ENCODE peak calls at places on chromosome 13, in four cellular contexts. Z is stimulated activated CD4-positive, alpha-beta T cell treated with anti-CD3 and anti-CD28 coated beads, Interleukin-2, amount 100 ng/mL, for 48 hours; N is SK-MEL-5; Y is PC-3. K is an unnamed sample.

GRCh38 chr13:66087149-66087780 is 1142.9 kb downstream of the PCDH9 start:
- DNase-seq in Y (no peak), Z (no peak), N (no peak), K (peak; percentile 23)

GRCh38 chr13:94595006-94595942 is 678 bp downstream of the TGDS start:
- DNase-seq in N (peak; percentile 32), Z (no peak), Y (peak; percentile 12), K (peak; percentile 23)

GRCh38 chr13:114234266-114234644 is 442 bp upstream of the CDC16 start:
- DNase-seq in N (no peak), Y (no peak), Z (no peak), K (peak; percentile 4)

GRCh38 chr13:65789815-65790214 is 1440.3 kb downstream of the PCDH9 start:
- DNase-seq in Z (no peak), Y (peak; percentile 35), N (peak; percentile 6), K (no peak)

GRCh38 chr13:48000559-48001126 is 430 bp downstream of the SUCLA2 start:
- DNase-seq in Z (peak; percentile 5), N (peak; percentile 10), Y (peak; percentile 6), K (peak; percentile 24)

GRCh38 chr13:43489168-43489730 is 297.5 kb downstream of the ENOX1 start:
- DNase-seq in Y (no peak), Z (no peak), N (no peak), K (no peak)

GRCh38 chr13:75196112-75196855 is 285.7 kb downstream of the TBC1D4 start:
- DNase-seq in N (peak; percentile 5), Y (no peak), Z (no peak), K (no peak)

GRCh38 chr13:33721719-33722118 is 96.2 kb upstream of the RFC3 start:
- DNase-seq in Z (no peak), Y (no peak), N (peak; percentile 93), K (peak; percentile 80)

GRCh38 chr13:28716511-28716910 is 2.3 kb downstream of the SLC46A3 start:
- DNase-seq in Y (peak; percentile 79), Z (no peak), N (peak; percentile 50), K (peak; percentile 92)

GRCh38 chr13:45300190-45300985 is 40.6 kb downstream of the TPT1 start:
- DNase-seq in Z (no peak), Y (no peak), N (no peak), K (no peak)

GRCh38 chr13:32391101-32391620 is 36.8 kb downstream of the N4BP2L1 start:
- DNase-seq in Y (no peak), Z (no peak), N (no peak), K (no peak)

GRCh38 chr13:74871671-74872070 is 610.3 kb downstream of the TBC1D4 start:
- DNase-seq in N (no peak), Z (no peak), Y (peak; percentile 91), K (no peak)

GRCh38 chr13:108987488-108987887 is 358.1 kb downstream of the MYO16 start:
- DNase-seq in Y (no peak), Z (no peak), N (peak; percentile 98), K (no peak)

GRCh38 chr13:66430266-66430665 is 799.9 kb downstream of the PCDH9 start:
- DNase-seq in N (no peak), Z (no peak), Y (no peak), K (no peak)

GRCh38 chr13:112181336-112182051 is 114.5 kb downstream of the SOX1 start:
- DNase-seq in Y (no peak), N (no peak), Z (no peak), K (no peak)

GRCh38 chr13:97211986-97212385 is 10.1 kb upstream of the MBNL2 start:
- DNase-seq in Y (no peak), N (peak; percentile 74), Z (no peak), K (no peak)

GRCh38 chr13:36395280-36395679 is 37.0 kb upstream of the CCNA1 start:
- DNase-seq in Y (peak; percentile 44), Z (no peak), N (peak; percentile 68), K (peak; percentile 68)

GRCh38 chr13:40508767-40509342 is 157.6 kb downstream of the FOXO1 start:
- DNase-seq in Y (no peak), Z (no peak), N (no peak), K (no peak)

GRCh38 chr13:21675095-21676007 is 4.5 kb downstream of the FGF9 start:
- DNase-seq in Y (no peak), Z (no peak), N (no peak), K (peak; percentile 23)

GRCh38 chr13:40230833-40231266 is 435.6 kb downstream of the FOXO1 start:
- DNase-seq in Y (peak; percentile 6), N (no peak), Z (no peak), K (no peak)

GRCh38 chr13:91652389-91652788 is 254.0 kb downstream of the GPC5 start:
- DNase-seq in N (peak; percentile 19), Y (no peak), Z (no peak), K (no peak)

GRCh38 chr13:68816715-68817114 is 1290.9 kb upstream of the ATXN8OS start:
- DNase-seq in Z (no peak), N (peak; percentile 49), Y (no peak), K (no peak)

GRCh38 chr13:64154514-64154913 is 2738.9 kb upstream of the PCDH20 start:
- DNase-seq in Z (no peak), N (peak; percentile 20), Y (peak; percentile 28), K (no peak)

GRCh38 chr13:25588336-25589060 is 216.7 kb downstream of the ATP8A2 start:
- DNase-seq in Y (no peak), Z (no peak), N (no peak), K (no peak)

GRCh38 chr13:47794963-47795362 is 206.1 kb downstream of the SUCLA2 start:
- DNase-seq in Z (no peak), N (peak; percentile 38), Y (peak; percentile 29), K (peak; percentile 20)

GRCh38 chr13:79434578-79434977 is 28.5 kb upstream of the RBM26 start:
- DNase-seq in Y (no peak), Z (no peak), N (no peak), K (no peak)

GRCh38 chr13:37364024-37364423 is 234.5 kb downstream of the POSTN start:
- DNase-seq in N (no peak), Y (no peak), Z (no peak), K (no peak)